ENCODE peak calls at places on chromosomes 7 and 10, in eight cellular contexts. J is A549; K is CD8-positive, alpha-beta T cell; M is left ventricle myocardium inferior; N is CD8-positive, alpha-beta memory T cell; G is AG04450; R is neuronal stem cell; U is IMR-90. L is an unnamed sample.

GRCh38 chr7:13099197-13099795 is 411.9 kb downstream of the ARL4A start:
- DNase-seq in U (peak), G (no peak), K (no peak), M (no peak), J (no peak), R (no peak), N (no peak), L (peak)

GRCh38 chr10:22210267-22210666 is 7.5 kb downstream of the EBLN1 start:
- DNase-seq in R (no peak), N (no peak), J (no peak), G (no peak), M (no peak), U (no peak), K (no peak), L (no peak)

GRCh38 chr7:71239517-71239916 is 107.6 kb downstream of the GALNT17 start:
- DNase-seq in M (no peak), K (no peak), R (no peak), G (no peak), J (no peak), U (no peak), N (no peak), L (no peak)

GRCh38 chr7:139727151-139727705 is 50.6 kb downstream of the HIPK2 start:
- DNase-seq in U (peak), N (no peak), J (no peak), G (no peak), K (no peak), R (no peak), M (no peak), L (peak)

GRCh38 chr7:45151967-45152366 is 5.6 kb upstream of the RAMP3 start:
- DNase-seq in G (no peak), M (no peak), R (no peak), U (no peak), K (no peak), J (no peak), N (peak), L (no peak)

GRCh38 chr7:44180631-44181030 is 8.6 kb downstream of the GCK start:
- DNase-seq in R (no peak), K (no peak), G (no peak), M (no peak), N (no peak), U (no peak), J (no peak), L (no peak)

GRCh38 chr10:71213127-71213616 is 802 bp downstream of the UNC5B start:
- DNase-seq in M (peak), J (no peak), R (peak), N (no peak), U (peak), K (peak), G (no peak), L (peak)

GRCh38 chr10:110216240-110216639 is 8.8 kb downstream of the MXI1 start:
- DNase-seq in M (no peak), G (no peak), J (no peak), R (no peak), N (no peak), U (no peak), K (no peak), L (no peak)

GRCh38 chr10:15483215-15483970 is 112.3 kb upstream of the FAM171A1 start:
- DNase-seq in K (no peak), J (no peak), G (no peak), N (no peak), U (no peak), M (no peak), R (no peak), L (no peak)

GRCh38 chr10:86971146-86971991 is 3.1 kb downstream of the ADIRF start:
- DNase-seq in R (no peak), U (peak), J (peak), G (peak), M (peak), K (peak), N (peak), L (peak)

GRCh38 chr7:4882169-4882741 is 1.3 kb downstream of the RADIL start:
- DNase-seq in J (no peak), U (peak), K (no peak), M (peak), G (no peak), R (peak), N (no peak), L (no peak)

GRCh38 chr7:45099891-45100760 is 11.4 kb upstream of the NACAD start:
- DNase-seq in J (no peak), R (no peak), K (no peak), G (no peak), N (no peak), M (no peak), U (no peak), L (no peak)

GRCh38 chr7:149256568-149256967 is 5.4 kb upstream of the ZNF783 start:
- DNase-seq in K (no peak), R (no peak), G (no peak), N (no peak), M (no peak), U (no peak), J (no peak), L (no peak)

GRCh38 chr7:630539-630938 is 96.0 kb upstream of the DNAAF5 start:
- DNase-seq in M (no peak), J (no peak), G (no peak), R (no peak), K (no peak), U (no peak), N (no peak), L (no peak)

GRCh38 chr7:74294191-74294998 is 5.2 kb downstream of the CLIP2 start:
- DNase-seq in K (no peak), G (no peak), N (no peak), R (no peak), U (no peak), M (peak), J (no peak), L (no peak)

GRCh38 chr7:108630002-108630401 is 60.3 kb downstream of the DNAJB9 start:
- DNase-seq in K (no peak), J (no peak), G (no peak), N (no peak), U (peak), R (no peak), M (no peak), L (no peak)

GRCh38 chr7:77649950-77650349 is 46.3 kb upstream of the RSBN1L start:
- DNase-seq in U (peak), R (no peak), M (no peak), J (peak), K (no peak), N (no peak), G (no peak), L (no peak)

GRCh38 chr10:94405406-94405805 is 3.1 kb downstream of the TBC1D12 start:
- DNase-seq in J (no peak), U (no peak), M (no peak), K (no peak), R (no peak), N (no peak), G (no peak), L (no peak)

GRCh38 chr10:27636816-27637215 is 108.8 kb downstream of the MKX start:
- DNase-seq in U (no peak), M (no peak), K (no peak), R (no peak), G (no peak), N (no peak), J (no peak), L (no peak)

GRCh38 chr7:87628780-87629569 is 777 bp downstream of the RUNDC3B start:
- DNase-seq in R (no peak), K (peak), J (no peak), G (no peak), U (no peak), M (no peak), N (peak), L (peak)

GRCh38 chr10:76461024-76461423 is 1029.6 kb downstream of the LRMDA start:
- DNase-seq in R (no peak), U (no peak), K (no peak), J (no peak), N (no peak), M (no peak), G (no peak), L (no peak)

GRCh38 chr10:62502995-62503613 is 128.9 kb downstream of the ZNF365 start:
- DNase-seq in J (no peak), N (no peak), G (no peak), K (no peak), R (no peak), M (no peak), U (no peak), L (no peak)

GRCh38 chr10:112887968-112888367 is 62.1 kb upstream of the TCF7L2 start:
- DNase-seq in N (no peak), U (no peak), J (no peak), G (no peak), K (no peak), R (no peak), M (no peak), L (no peak)

GRCh38 chr10:13268310-13268709 is 31.6 kb downstream of the PHYH start:
- DNase-seq in K (no peak), U (no peak), R (no peak), N (no peak), G (no peak), J (no peak), M (no peak), L (no peak)

GRCh38 chr7:110983822-110984456 is 107.0 kb upstream of the LRRN3 start:
- DNase-seq in G (no peak), U (no peak), J (no peak), R (no peak), K (no peak), N (no peak), M (no peak), L (no peak)

GRCh38 chr7:55234408-55234807 is 130.7 kb upstream of the LANCL2 start:
- DNase-seq in G (no peak), R (no peak), M (no peak), K (no peak), J (no peak), U (no peak), N (no peak), L (no peak)

GRCh38 chr10:86830043-86830591 is 73.7 kb downstream of the BMPR1A start:
- DNase-seq in M (no peak), U (no peak), G (no peak), J (no peak), K (no peak), N (no peak), R (no peak), L (no peak)

GRCh38 chr7:75950111-75950681 is 35.2 kb downstream of the POR start:
- DNase-seq in U (no peak), R (no peak), G (no peak), J (no peak), M (no peak), K (no peak), N (no peak), L (no peak)
- H3K27ac ChIP-seq in U (no peak), R (no peak), G (no peak), J (peak), M (peak), K (no peak), N (no peak), L (no peak)

DNA sequence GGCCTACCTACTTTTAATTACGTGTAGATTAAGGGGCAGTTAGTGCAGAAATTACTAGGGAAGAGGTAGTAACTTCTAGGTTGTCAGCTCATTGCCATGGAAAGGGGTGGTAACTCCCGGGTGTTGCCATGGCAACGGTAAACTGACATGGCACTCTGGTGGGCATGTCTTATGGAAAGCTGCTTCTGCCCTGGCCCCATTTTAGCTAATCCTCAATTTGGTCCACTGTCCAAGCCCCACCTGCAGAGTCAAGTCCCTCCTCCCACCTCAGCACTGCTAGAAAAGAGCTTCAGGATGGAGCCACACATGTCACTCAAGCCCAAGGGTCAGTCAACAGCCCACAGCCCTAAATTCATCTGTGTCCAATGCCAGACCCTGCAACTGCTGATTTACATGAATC is 7.5 kb upstream of the ZKSCAN1 start:
- DNase-seq in M (no peak), G (no peak), J (no peak), U (no peak), R (no peak), N (no peak), K (no peak), L (no peak)
- H3K27ac ChIP-seq in M (no peak), G (no peak), J (no peak), U (no peak), R (no peak), N (no peak), K (no peak), L (no peak)

GRCh38 chr7:69228212-69228811 is 370.0 kb upstream of the AUTS2 start:
- DNase-seq in R (no peak), M (no peak), U (no peak), N (no peak), J (no peak), G (no peak), K (no peak), L (no peak)

GRCh38 chr7:69237541-69237940 is 360.7 kb upstream of the AUTS2 start:
- DNase-seq in J (no peak), R (no peak), M (no peak), G (no peak), U (no peak), N (no peak), K (no peak), L (no peak)

DNA sequence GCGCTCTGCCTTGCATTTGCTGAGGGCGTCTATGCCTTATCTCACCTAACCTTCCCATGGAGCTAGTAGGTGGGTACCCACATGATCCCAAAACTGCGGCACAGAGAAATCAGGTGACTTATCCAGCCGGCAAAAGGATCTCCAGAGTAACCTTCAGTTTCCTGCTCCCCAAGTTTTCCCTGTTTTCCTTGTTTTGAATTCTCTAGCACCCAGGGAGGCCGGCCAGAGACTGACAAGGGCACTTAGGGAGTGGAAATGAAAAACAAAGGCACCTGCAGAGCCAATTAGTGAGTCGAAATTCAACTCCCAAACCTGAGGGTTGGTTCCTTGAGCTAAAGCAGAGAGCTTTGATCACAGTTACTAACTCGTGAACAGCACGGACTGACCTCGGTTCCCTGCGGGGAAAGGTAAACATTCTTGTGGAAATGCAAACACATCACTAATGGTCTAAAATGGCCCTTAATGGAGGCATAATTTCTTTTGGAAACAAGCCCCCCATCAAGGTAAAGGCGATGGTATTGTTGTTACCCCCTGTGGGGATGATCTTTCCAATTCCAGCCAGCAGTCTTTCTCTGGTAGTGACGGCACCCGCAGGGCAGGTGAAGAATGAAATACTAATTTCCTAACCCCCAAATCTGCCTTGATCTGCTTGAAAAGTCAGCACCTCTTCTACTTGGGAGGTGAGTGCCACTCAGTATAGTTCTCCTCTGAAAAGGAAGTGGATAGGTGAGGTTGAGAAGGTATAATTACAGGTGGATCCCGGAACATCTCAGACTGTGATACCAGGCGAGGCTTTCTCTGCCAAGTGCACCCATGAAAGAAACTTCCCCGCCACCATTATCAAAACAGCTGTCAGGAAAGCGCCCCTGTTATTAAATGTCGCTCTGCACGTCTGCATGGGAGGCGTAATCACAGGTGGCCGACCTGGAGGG is 365.6 kb upstream of the AUTS2 start:
- DNase-seq in G (no peak), J (no peak), R (no peak), N (no peak), K (no peak), M (no peak), U (no peak), L (no peak)
- H3K27ac ChIP-seq in G (no peak), J (peak), R (no peak), N (no peak), K (no peak), M (no peak), U (no peak), L (no peak)

GRCh38 chr10:103871006-103871405 is 15.6 kb upstream of the SH3PXD2A start:
- DNase-seq in U (no peak), R (no peak), M (no peak), J (no peak), G (no peak), K (no peak), N (no peak), L (peak)
- H3K27ac ChIP-seq in U (no peak), R (no peak), M (no peak), J (peak), G (no peak), K (no peak), N (no peak), L (peak)

DNA sequence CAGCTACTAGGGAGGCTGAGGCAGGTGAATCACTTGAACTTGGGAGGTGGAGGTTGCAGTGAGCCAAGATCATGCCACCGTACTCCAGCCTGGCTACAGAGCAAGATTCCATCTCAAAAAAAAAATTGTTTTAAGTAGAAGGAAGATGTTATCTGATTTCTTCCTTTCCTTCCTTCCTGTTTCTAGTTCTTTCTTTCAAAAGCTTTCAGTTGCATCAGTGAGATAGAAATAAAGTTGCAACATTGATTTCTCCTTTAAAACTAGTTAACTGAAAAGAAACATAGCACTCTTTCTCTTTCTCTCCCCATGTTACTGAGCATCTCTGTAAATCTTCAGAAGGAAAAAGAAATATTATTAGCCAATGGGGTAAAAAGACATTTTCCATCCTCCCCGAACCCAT is 37.5 kb downstream of the CNNM1 start:
- DNase-seq in N (no peak), U (no peak), M (no peak), R (no peak), G (no peak), K (no peak), J (no peak), L (no peak)
- H3K27ac ChIP-seq in N (no peak), U (no peak), M (no peak), R (no peak), G (no peak), K (no peak), J (no peak), L (no peak)

DNA sequence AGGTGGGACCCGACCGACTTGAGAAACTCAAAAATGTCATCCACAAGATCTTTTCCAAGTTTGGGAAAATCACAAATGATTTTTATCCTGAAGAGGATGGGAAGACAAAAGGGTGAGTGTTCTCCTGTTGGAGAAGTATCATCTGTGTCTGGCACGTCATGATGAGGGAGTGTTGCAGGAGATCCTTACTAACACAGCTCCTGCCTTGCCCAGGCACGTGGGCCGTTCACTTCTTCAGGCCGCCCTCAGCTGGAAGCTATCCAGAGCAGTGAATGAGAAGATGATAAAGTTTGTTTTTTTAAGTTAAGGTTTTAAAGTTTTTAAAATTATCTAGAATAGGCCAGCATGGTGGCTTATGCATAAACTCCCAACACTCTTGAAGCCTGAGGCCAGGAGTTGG is 6.2 kb downstream of the EIF3B start:
- DNase-seq in N (no peak), R (no peak), U (peak), J (no peak), K (no peak), G (no peak), M (no peak), L (peak)
- H3K27ac ChIP-seq in N (no peak), R (no peak), U (no peak), J (no peak), K (no peak), G (no peak), M (no peak), L (peak)